ENCODE peak calls at places on chromosomes 11 and 22, in eight cellular contexts. One of them, this sample, is unnamed.

GRCh38 chr11:28820296-28820989 is 712.3 kb downstream of the METTL15 start:
- DNase-seq in Calu3: no peak
- DNase-seq in T-helper 17 cell: no peak
- DNase-seq in T-cell: no peak
- DNase-seq in iris pigment epithelial cell: peak; percentile 89
- DNase-seq in stomach: no peak
- DNase-seq in head of caudate nucleus: no peak
- DNase-seq in neural crest cell: no peak
- DNase-seq in this sample: no peak

GRCh38 chr11:96228911-96229310 is 114.1 kb downstream of the MAML2 start:
- DNase-seq in Calu3: no peak
- DNase-seq in T-helper 17 cell: no peak
- DNase-seq in T-cell: no peak
- DNase-seq in iris pigment epithelial cell: peak; percentile 75
- DNase-seq in stomach: no peak
- DNase-seq in head of caudate nucleus: no peak
- DNase-seq in neural crest cell: no peak
- DNase-seq in this sample: no peak

GRCh38 chr11:46520971-46521745 is 72.7 kb downstream of the AMBRA1 start:
- DNase-seq in Calu3: no peak
- DNase-seq in T-helper 17 cell: no peak
- DNase-seq in T-cell: no peak
- DNase-seq in iris pigment epithelial cell: peak; percentile 70
- DNase-seq in stomach: no peak
- DNase-seq in head of caudate nucleus: peak; percentile 71
- DNase-seq in neural crest cell: no peak
- DNase-seq in this sample: no peak

GRCh38 chr11:133955091-133955846 is 1.5 kb downstream of the IGSF9B start:
- DNase-seq in Calu3: no peak
- DNase-seq in T-helper 17 cell: no peak
- DNase-seq in T-cell: no peak
- DNase-seq in iris pigment epithelial cell: no peak
- DNase-seq in stomach: no peak
- DNase-seq in head of caudate nucleus: peak; percentile 73
- DNase-seq in neural crest cell: no peak
- DNase-seq in this sample: peak; percentile 74

GRCh38 chr11:65625628-65626342 is 10.2 kb downstream of the PCNX3 start:
- DNase-seq in Calu3: peak; percentile 34
- DNase-seq in T-helper 17 cell: peak; percentile 34
- DNase-seq in T-cell: peak; percentile 39
- DNase-seq in iris pigment epithelial cell: no peak
- DNase-seq in stomach: peak; percentile 76
- DNase-seq in head of caudate nucleus: peak; percentile 87
- DNase-seq in neural crest cell: peak; percentile 40
- DNase-seq in this sample: peak; percentile 38

GRCh38 chr11:11519184-11519583 is 102.6 kb downstream of the GALNT18 start:
- DNase-seq in Calu3: no peak
- DNase-seq in T-helper 17 cell: no peak
- DNase-seq in T-cell: no peak
- DNase-seq in iris pigment epithelial cell: no peak
- DNase-seq in stomach: no peak
- DNase-seq in head of caudate nucleus: no peak
- DNase-seq in neural crest cell: no peak
- DNase-seq in this sample: no peak

GRCh38 chr11:44774131-44774530 is 47.4 kb downstream of the TSPAN18 start:
- DNase-seq in Calu3: no peak
- DNase-seq in T-helper 17 cell: no peak
- DNase-seq in T-cell: no peak
- DNase-seq in iris pigment epithelial cell: no peak
- DNase-seq in stomach: peak; percentile 17
- DNase-seq in head of caudate nucleus: no peak
- DNase-seq in neural crest cell: no peak
- DNase-seq in this sample: no peak

GRCh38 chr22:39318507-39319283 is 728 bp downstream of the RPL3 start:
- DNase-seq in Calu3: no peak
- DNase-seq in T-helper 17 cell: no peak
- DNase-seq in T-cell: peak; percentile 40
- DNase-seq in iris pigment epithelial cell: peak; percentile 56
- DNase-seq in stomach: no peak
- DNase-seq in head of caudate nucleus: no peak
- DNase-seq in neural crest cell: no peak
- DNase-seq in this sample: no peak

GRCh38 chr11:35160248-35160820 is 21.4 kb downstream of the CD44 start:
- DNase-seq in Calu3: no peak
- DNase-seq in T-helper 17 cell: no peak
- DNase-seq in T-cell: no peak
- DNase-seq in iris pigment epithelial cell: no peak
- DNase-seq in stomach: no peak
- DNase-seq in head of caudate nucleus: no peak
- DNase-seq in neural crest cell: no peak
- DNase-seq in this sample: no peak

GRCh38 chr11:104134760-104135159 is 29.2 kb downstream of the PDGFD start:
- DNase-seq in Calu3: peak; percentile 2
- DNase-seq in T-helper 17 cell: no peak
- DNase-seq in T-cell: no peak
- DNase-seq in iris pigment epithelial cell: peak; percentile 81
- DNase-seq in stomach: no peak
- DNase-seq in head of caudate nucleus: no peak
- DNase-seq in neural crest cell: no peak
- DNase-seq in this sample: no peak

GRCh38 chr11:14258177-14258935 is 100.6 kb downstream of the RRAS2 start:
- DNase-seq in Calu3: no peak
- DNase-seq in T-helper 17 cell: no peak
- DNase-seq in T-cell: no peak
- DNase-seq in iris pigment epithelial cell: peak; percentile 70
- DNase-seq in stomach: no peak
- DNase-seq in head of caudate nucleus: no peak
- DNase-seq in neural crest cell: no peak
- DNase-seq in this sample: no peak

GRCh38 chr11:119363874-119364590 is 17.5 kb downstream of the USP2 start:
- DNase-seq in Calu3: peak; percentile 29
- DNase-seq in T-helper 17 cell: peak; percentile 38
- DNase-seq in T-cell: no peak
- DNase-seq in iris pigment epithelial cell: no peak
- DNase-seq in stomach: peak; percentile 70
- DNase-seq in head of caudate nucleus: peak; percentile 91
- DNase-seq in neural crest cell: peak; percentile 51
- DNase-seq in this sample: peak; percentile 59

This sample was measured in pancreas.